ENCODE peak calls at places on chromosomes 5 and 9, in eight cellular contexts. T, R, X, U, G, M, B and V are unnamed samples.

GRCh38 chr5:134085411-134085810 is 29.1 kb upstream of the TCF7 start:
- DNase-seq in T (no peak), R (no peak), X (no peak), U (no peak), G (no peak), M (no peak), B (no peak), V (no peak)

GRCh38 chr5:172437445-172438303 is 16.7 kb downstream of the SH3PXD2B start:
- DNase-seq in T (peak), R (no peak), X (peak), U (peak), G (no peak), M (no peak), B (peak), V (no peak)

GRCh38 chr5:132807163-132807838 is 5.8 kb upstream of the SOWAHA start:
- DNase-seq in T (no peak), R (no peak), X (no peak), U (no peak), G (peak), M (no peak), B (no peak), V (no peak)

GRCh38 chr5:107601076-107601475 is 69.7 kb downstream of the EFNA5 start:
- DNase-seq in T (no peak), R (no peak), X (no peak), U (no peak), G (no peak), M (no peak), B (no peak), V (no peak)

GRCh38 chr5:114448496-114448895 is 86.6 kb downstream of the KCNN2 start:
- DNase-seq in T (no peak), R (no peak), X (no peak), U (no peak), G (no peak), M (no peak), B (no peak), V (no peak)

GRCh38 chr5:172636279-172637050 is 4.6 kb upstream of the NEURL1B start:
- DNase-seq in T (no peak), R (no peak), X (no peak), U (no peak), G (no peak), M (no peak), B (no peak), V (peak)

GRCh38 chr5:179345429-179346321 is at the start of gene ADAMTS2:
- DNase-seq in T (peak), R (no peak), X (no peak), U (no peak), G (peak), M (no peak), B (peak), V (peak)

GRCh38 chr9:76077537-76077936 is 187.1 kb downstream of the PCSK5 start:
- DNase-seq in T (no peak), R (no peak), X (no peak), U (no peak), G (no peak), M (no peak), B (no peak), V (no peak)

GRCh38 chr5:126023894-126024575 is 399.2 kb upstream of the GRAMD2B start:
- DNase-seq in T (no peak), R (no peak), X (no peak), U (no peak), G (no peak), M (no peak), B (no peak), V (no peak)

GRCh38 chr9:92655366-92655765 is 14.6 kb downstream of the IPPK start:
- DNase-seq in T (no peak), R (no peak), X (no peak), U (no peak), G (no peak), M (no peak), B (no peak), V (no peak)

GRCh38 chr5:133292300-133292699 is 240.5 kb downstream of the HSPA4 start:
- DNase-seq in T (no peak), R (no peak), X (no peak), U (no peak), G (no peak), M (no peak), B (no peak), V (no peak)

GRCh38 chr9:109776391-109776790 is 3.6 kb upstream of the PALM2AKAP2 start:
- DNase-seq in T (no peak), R (no peak), X (no peak), U (no peak), G (no peak), M (no peak), B (no peak), V (no peak)

GRCh38 chr9:76185432-76185831 is 208.8 kb downstream of the RFK start:
- DNase-seq in T (no peak), R (no peak), X (no peak), U (no peak), G (no peak), M (no peak), B (no peak), V (no peak)

GRCh38 chr9:22514866-22515265 is 68.2 kb downstream of the DMRTA1 start:
- DNase-seq in T (no peak), R (no peak), X (no peak), U (no peak), G (no peak), M (no peak), B (no peak), V (no peak)

GRCh38 chr9:114216081-114216480 is 60.7 kb downstream of the COL27A1 start:
- DNase-seq in T (no peak), R (no peak), X (no peak), U (no peak), G (no peak), M (no peak), B (peak), V (no peak)

GRCh38 chr5:82635561-82636288 is 357.6 kb upstream of the RPS23 start:
- DNase-seq in T (no peak), R (no peak), X (no peak), U (no peak), G (no peak), M (no peak), B (no peak), V (no peak)

GRCh38 chr5:143650296-143650695 is 161.7 kb upstream of the HMHB1 start:
- DNase-seq in T (no peak), R (no peak), X (no peak), U (no peak), G (no peak), M (no peak), B (no peak), V (no peak)

GRCh38 chr5:98827161-98827560 is 53.7 kb downstream of the RGMB start:
- DNase-seq in T (no peak), R (no peak), X (no peak), U (no peak), G (no peak), M (no peak), B (no peak), V (no peak)

GRCh38 chr9:82332018-82332773 is 343.6 kb downstream of the SPATA31D1 start:
- DNase-seq in T (no peak), R (no peak), X (no peak), U (no peak), G (no peak), M (no peak), B (no peak), V (no peak)

GRCh38 chr5:136159457-136159856 is 26.8 kb downstream of the SMAD5 start:
- DNase-seq in T (no peak), R (no peak), X (no peak), U (no peak), G (no peak), M (no peak), B (no peak), V (no peak)

GRCh38 chr9:126055386-126055785 is 271.2 kb upstream of the MVB12B start:
- DNase-seq in T (no peak), R (no peak), X (no peak), U (no peak), G (no peak), M (no peak), B (no peak), V (no peak)

GRCh38 chr5:166594552-166594951 is 1696.9 kb upstream of the WWC1 start:
- DNase-seq in T (no peak), R (no peak), X (no peak), U (no peak), G (no peak), M (no peak), B (no peak), V (no peak)

GRCh38 chr9:95588724-95589282 is 72.0 kb upstream of the PTCH1 start:
- DNase-seq in T (no peak), R (no peak), X (no peak), U (no peak), G (no peak), M (no peak), B (no peak), V (no peak)

GRCh38 chr5:149605354-149605997 is 24.2 kb downstream of the ARHGEF37 start:
- DNase-seq in T (no peak), R (no peak), X (no peak), U (no peak), G (no peak), M (no peak), B (no peak), V (no peak)

GRCh38 chr5:149604321-149604720 is 23.0 kb downstream of the ARHGEF37 start:
- DNase-seq in T (no peak), R (no peak), X (no peak), U (no peak), G (no peak), M (no peak), B (no peak), V (no peak)

GRCh38 chr5:149605998-149606721 is 24.9 kb downstream of the ARHGEF37 start:
- DNase-seq in T (no peak), R (no peak), X (peak), U (peak), G (no peak), M (peak), B (peak), V (no peak)

GRCh38 chr5:149600932-149601331 is 19.6 kb downstream of the ARHGEF37 start:
- DNase-seq in T (no peak), R (no peak), X (no peak), U (no peak), G (no peak), M (no peak), B (no peak), V (no peak)

DNA sequence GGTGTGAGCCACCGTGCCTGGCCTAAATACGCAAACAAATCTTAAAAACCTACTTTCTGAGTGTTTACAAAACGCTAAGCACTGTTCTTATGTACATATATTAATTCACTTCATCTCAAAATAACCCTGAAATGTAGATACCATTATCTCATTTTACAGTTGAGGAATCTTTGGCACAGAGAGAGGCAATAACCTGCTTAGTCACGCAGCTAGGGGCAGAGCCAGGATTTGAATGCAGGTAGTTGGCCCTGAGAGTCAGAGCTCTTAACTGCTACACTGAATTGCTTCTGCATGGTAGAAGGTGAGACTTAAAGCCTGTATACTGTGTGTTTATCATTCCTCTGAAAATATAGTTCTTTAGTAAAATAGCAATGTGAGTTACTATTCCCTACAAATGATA is 21.9 kb downstream of the ARHGEF37 start:
- DNase-seq in T (no peak), R (no peak), X (no peak), U (no peak), G (no peak), M (no peak), B (no peak), V (no peak)
- TF ChIP-seq CTCF in T (no peak), R (no peak), X (peak), U (no peak), G (no peak), M (no peak), B (no peak), V (no peak)

GRCh38 chr5:116272281-116272941 is 187.6 kb downstream of the COMMD10 start:
- DNase-seq in T (no peak), R (no peak), X (no peak), U (no peak), G (no peak), M (no peak), B (no peak), V (no peak)
- TF ChIP-seq CTCF in T (no peak), R (no peak), X (no peak), U (no peak), G (no peak), M (no peak), B (peak), V (no peak)

GRCh38 chr9:133731876-133732321 is 6.3 kb downstream of the SARDH start:
- DNase-seq in T (no peak), R (peak), X (no peak), U (no peak), G (peak), M (no peak), B (no peak), V (peak)

GRCh38 chr9:133728856-133729645 is 9.1 kb downstream of the SARDH start:
- DNase-seq in T (no peak), R (peak), X (no peak), U (no peak), G (no peak), M (no peak), B (no peak), V (no peak)

GRCh38 chr9:133727876-133728441 is 10.2 kb downstream of the SARDH start:
- DNase-seq in T (no peak), R (peak), X (no peak), U (peak), G (no peak), M (no peak), B (no peak), V (no peak)

GRCh38 chr9:133730994-133731715 is 7.0 kb downstream of the SARDH start:
- DNase-seq in T (no peak), R (peak), X (no peak), U (no peak), G (no peak), M (no peak), B (no peak), V (no peak)

DNA sequence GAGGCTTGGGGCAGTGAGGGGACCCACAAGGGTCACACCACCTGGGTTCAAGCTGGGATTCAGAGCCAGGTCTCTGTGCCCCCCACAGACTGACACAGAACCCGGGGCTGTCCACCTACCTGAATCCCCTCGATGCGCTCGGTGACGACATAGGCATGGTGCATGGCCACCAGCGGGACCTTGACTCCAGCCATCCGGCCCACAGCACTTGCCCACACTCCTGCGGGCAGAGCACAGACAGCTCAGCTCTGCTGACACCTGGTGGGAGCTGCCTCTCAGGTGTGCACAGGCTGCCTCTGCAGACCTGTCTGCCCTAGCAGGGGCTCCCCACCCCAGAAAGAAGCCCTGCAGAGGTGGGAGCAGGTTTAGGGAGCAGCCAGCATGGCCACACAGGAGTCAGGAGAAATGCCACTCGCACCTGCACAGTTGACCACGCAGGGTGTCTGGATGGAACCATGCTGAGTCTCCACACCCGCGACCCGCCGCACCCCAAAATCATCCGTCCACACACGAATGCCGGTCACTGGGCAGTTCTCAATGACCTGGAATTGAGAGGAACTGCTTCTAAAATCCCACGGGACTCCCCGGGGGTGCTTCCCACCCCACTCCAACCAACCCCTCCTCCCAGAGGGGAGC is 8.4 kb downstream of the SARDH start:
- DNase-seq in T (no peak), R (peak), X (no peak), U (no peak), G (no peak), M (no peak), B (no peak), V (no peak)
- TF ChIP-seq CTCF in T (no peak), R (no peak), X (no peak), U (no peak), G (no peak), M (no peak), B (no peak), V (no peak)

DNA sequence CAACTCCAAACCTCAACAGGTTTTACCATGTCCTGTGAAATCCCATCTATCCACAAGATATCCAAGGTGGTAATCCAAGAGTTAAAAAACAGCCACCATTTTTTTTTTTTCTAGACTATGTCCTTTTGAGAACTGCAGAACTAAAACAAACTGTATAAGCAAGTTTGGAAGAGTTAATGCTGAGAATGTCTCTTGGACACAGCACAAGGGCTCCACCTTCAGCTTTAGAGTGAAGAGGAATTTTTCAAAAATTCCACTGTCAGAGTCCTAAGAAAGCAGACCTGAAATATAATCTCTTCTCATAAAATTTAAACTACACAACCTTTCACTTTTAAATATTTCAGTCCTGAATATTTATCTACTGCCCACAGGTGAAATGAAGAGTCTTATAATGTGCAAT is 167.8 kb upstream of the CCNG1 start:
- DNase-seq in T (no peak), R (no peak), X (no peak), U (no peak), G (no peak), M (no peak), B (no peak), V (no peak)
- TF ChIP-seq CTCF in T (no peak), R (no peak), X (no peak), U (no peak), G (no peak), M (peak), B (no peak), V (peak)

GRCh38 chr9:38707885-38708640 is 11.9 kb downstream of the FAM240B start:
- DNase-seq in T (no peak), R (no peak), X (no peak), U (no peak), G (no peak), M (peak), B (no peak), V (no peak)
- TF ChIP-seq CTCF in T (peak), R (no peak), X (no peak), U (peak), G (peak), M (peak), B (no peak), V (peak)

GRCh38 chr9:133437753-133438531 is 15.8 kb downstream of the ADAMTS13 start:
- DNase-seq in T (no peak), R (no peak), X (no peak), U (no peak), G (peak), M (peak), B (no peak), V (no peak)
- TF ChIP-seq CTCF in T (no peak), R (no peak), X (peak), U (no peak), G (no peak), M (peak), B (no peak), V (peak)

GRCh38 chr9:78781681-78782080 is 484.8 kb downstream of the PSAT1 start:
- DNase-seq in T (no peak), R (no peak), X (no peak), U (no peak), G (no peak), M (no peak), B (no peak), V (no peak)

GRCh38 chr9:78786794-78787193 is 489.9 kb downstream of the PSAT1 start:
- DNase-seq in T (no peak), R (no peak), X (no peak), U (no peak), G (no peak), M (no peak), B (no peak), V (no peak)

GRCh38 chr9:78782234-78782633 is 485.3 kb downstream of the PSAT1 start:
- DNase-seq in T (no peak), R (no peak), X (no peak), U (no peak), G (no peak), M (no peak), B (no peak), V (no peak)

GRCh38 chr9:78782858-78783257 is 485.9 kb downstream of the PSAT1 start:
- DNase-seq in T (no peak), R (no peak), X (no peak), U (no peak), G (no peak), M (no peak), B (no peak), V (no peak)

DNA sequence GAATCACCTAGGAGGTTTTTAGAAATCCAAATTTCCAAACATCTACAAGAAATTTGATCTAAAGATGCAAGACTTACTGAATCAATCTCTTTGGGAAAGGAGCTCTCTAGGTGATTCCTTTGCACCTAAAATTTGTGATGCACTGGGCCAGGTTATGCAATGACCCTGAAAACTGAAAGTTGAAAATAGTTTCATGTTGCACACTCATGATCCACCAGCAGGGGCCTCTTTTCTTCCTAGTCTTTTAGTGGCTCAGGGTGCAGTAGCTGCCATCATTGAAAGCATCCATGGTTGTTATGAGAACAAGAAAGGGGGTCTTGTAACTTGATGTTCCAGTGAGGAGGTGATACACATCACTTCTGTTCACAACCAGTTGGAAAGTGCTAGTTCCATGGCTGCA is 486.8 kb downstream of the PSAT1 start:
- DNase-seq in T (no peak), R (no peak), X (no peak), U (no peak), G (no peak), M (no peak), B (no peak), V (no peak)
- TF ChIP-seq CTCF in T (peak), R (no peak), X (no peak), U (no peak), G (peak), M (no peak), B (no peak), V (no peak)

GRCh38 chr9:121685146-121685794 is 33.8 kb downstream of the DAB2IP start:
- DNase-seq in T (no peak), R (no peak), X (no peak), U (no peak), G (no peak), M (no peak), B (no peak), V (no peak)
- TF ChIP-seq CTCF in T (no peak), R (no peak), X (no peak), U (no peak), G (no peak), M (no peak), B (no peak), V (no peak)